ENCODE peak calls at places on chromosomes 5 and 9, in four cellular contexts. K is psoas muscle; B is CD4-positive, alpha-beta T cell; X is HFF-Myc. H is an unnamed sample.
A peak's percentile ranks its signal among the peaks of the same experiment; 100 is the strongest.

GRCh38 chr9:38713426-38713825 is 6.5 kb downstream of the FAM240B start:
- DNase-seq in K (no peak), B (no peak), X (no peak), H (peak; percentile 59)

GRCh38 chr5:1917830-1918487 is 35.2 kb upstream of the IRX4 start:
- DNase-seq in K (no peak), B (no peak), X (no peak), H (no peak)

GRCh38 chr5:174581483-174581882 is 142.9 kb upstream of the MSX2 start:
- DNase-seq in K (peak; percentile 18), B (no peak), X (no peak), H (no peak)

GRCh38 chr9:89929721-89930480 is 325.1 kb downstream of the GADD45G start:
- DNase-seq in K (peak; percentile 36), B (no peak), X (peak; percentile 11), H (no peak)

GRCh38 chr9:14547245-14548060 is 145.8 kb downstream of the ZDHHC21 start:
- DNase-seq in K (no peak), B (no peak), X (no peak), H (no peak)

GRCh38 chr5:13814293-13814692 is 130.2 kb downstream of the DNAH5 start:
- DNase-seq in K (no peak), B (no peak), X (no peak), H (no peak)

GRCh38 chr5:142797420-142797819 is 27.2 kb downstream of the ARHGAP26 start:
- DNase-seq in K (no peak), B (no peak), X (no peak), H (no peak)

GRCh38 chr5:68033029-68033428 is 182.5 kb upstream of the PIK3R1 start:
- DNase-seq in K (no peak), B (no peak), X (no peak), H (no peak)

GRCh38 chr9:13033959-13034695 is 245.4 kb downstream of the MPDZ start:
- DNase-seq in K (peak; percentile 44), B (no peak), X (peak; percentile 30), H (peak; percentile 44)

GRCh38 chr5:111043712-111044506 is 27.6 kb upstream of the TSLP start:
- DNase-seq in K (no peak), B (no peak), X (peak; percentile 19), H (peak; percentile 94)

GRCh38 chr5:145350501-145350900 is 484.6 kb downstream of the PRELID2 start:
- DNase-seq in K (no peak), B (no peak), X (no peak), H (peak; percentile 74)

GRCh38 chr5:52811067-52811749 is 23.5 kb downstream of the ITGA1 start:
- DNase-seq in K (no peak), B (no peak), X (no peak), H (no peak)

GRCh38 chr5:150300496-150301169 is 2.1 kb downstream of the ARSI start:
- DNase-seq in K (no peak), B (no peak), X (no peak), H (no peak)

GRCh38 chr5:122050959-122051358 is 27.1 kb downstream of the LOX start:
- DNase-seq in K (no peak), B (no peak), X (no peak), H (no peak)

GRCh38 chr9:135513351-135513846 is 7.8 kb upstream of the LCN1 start:
- DNase-seq in K (no peak), B (no peak), X (no peak), H (no peak)

GRCh38 chr5:57442080-57442839 is 40.4 kb downstream of the ACTBL2 start:
- DNase-seq in K (no peak), B (no peak), X (peak; percentile 95), H (peak; percentile 94)

GRCh38 chr9:129608561-129609481 is 12.1 kb downstream of the C9orf50 start:
- DNase-seq in K (no peak), B (no peak), X (no peak), H (no peak)

GRCh38 chr5:89728134-89728533 is 681.4 kb downstream of the CETN3 start:
- DNase-seq in K (no peak), B (no peak), X (no peak), H (no peak)

GRCh38 chr5:154038241-154038603 is 488 bp downstream of the FAM114A2 start:
- DNase-seq in K (no peak), B (peak; percentile 11), X (no peak), H (no peak)

GRCh38 chr5:1225081-1225480 is at the start of gene SLC6A18:
- DNase-seq in K (no peak), B (no peak), X (no peak), H (no peak)

GRCh38 chr5:54442271-54442670 is 13.2 kb upstream of the HSPB3 start:
- DNase-seq in K (no peak), B (no peak), X (no peak), H (no peak)

GRCh38 chr5:161966544-161966943 is 101.0 kb upstream of the GABRG2 start:
- DNase-seq in K (no peak), B (no peak), X (no peak), H (peak; percentile 1)

GRCh38 chr5:67283275-67283987 is 86.8 kb upstream of the CD180 start:
- DNase-seq in K (no peak), B (no peak), X (no peak), H (no peak)

GRCh38 chr9:100216178-100216787 is 117.2 kb downstream of the INVS start:
- DNase-seq in K (peak; percentile 37), B (peak; percentile 26), X (peak; percentile 35), H (peak; percentile 31)

DNA sequence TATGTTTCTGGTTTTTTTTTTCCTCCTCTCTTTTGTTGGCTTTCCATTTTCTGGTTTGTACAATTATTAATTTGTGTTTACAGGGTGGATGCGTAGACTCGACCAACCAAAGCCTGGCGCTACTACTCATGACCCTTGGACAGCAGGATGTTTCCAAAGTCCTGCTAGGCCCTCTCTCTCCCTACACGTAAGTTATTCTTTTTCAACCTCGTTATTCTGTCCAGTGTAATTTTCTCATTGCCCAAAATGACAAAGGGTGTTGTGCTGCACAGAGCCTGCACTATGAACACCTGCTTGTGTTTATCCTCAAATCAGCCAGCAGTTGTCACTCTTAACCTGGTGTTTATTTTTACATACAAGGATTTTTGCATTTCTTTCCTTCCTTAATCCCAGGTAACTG is 56.6 kb downstream of the RCL1 start:
- DNase-seq in K (no peak), B (no peak), X (no peak), H (no peak)
- TF ChIP-seq CTCF in K (peak; percentile 7), B (no peak), X (no peak), H (no peak)

DNA sequence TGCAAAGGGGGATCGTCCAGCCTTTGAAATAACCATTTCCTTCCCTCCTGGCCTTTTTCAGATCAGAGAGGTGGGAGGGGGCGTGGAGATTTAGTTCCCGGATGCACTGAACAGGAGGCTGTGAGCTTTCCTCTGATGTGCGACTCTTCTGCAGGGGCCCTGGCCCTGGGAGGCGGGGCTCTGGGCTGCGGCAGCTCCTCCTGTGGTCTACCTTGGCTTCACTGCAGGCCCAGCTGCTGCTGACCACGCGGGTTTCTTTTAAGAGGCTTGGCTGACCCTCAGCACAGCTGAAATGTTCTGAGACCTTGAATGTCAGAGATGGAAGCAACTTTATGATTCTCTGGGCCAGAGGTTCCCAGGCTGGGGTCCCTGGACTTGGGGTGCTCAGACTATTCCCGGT is 27.0 kb upstream of the COL15A1 start:
- DNase-seq in K (peak; percentile 57), B (no peak), X (no peak), H (peak; percentile 53)
- TF ChIP-seq CTCF in K (no peak), B (no peak), X (no peak), H (no peak)

DNA sequence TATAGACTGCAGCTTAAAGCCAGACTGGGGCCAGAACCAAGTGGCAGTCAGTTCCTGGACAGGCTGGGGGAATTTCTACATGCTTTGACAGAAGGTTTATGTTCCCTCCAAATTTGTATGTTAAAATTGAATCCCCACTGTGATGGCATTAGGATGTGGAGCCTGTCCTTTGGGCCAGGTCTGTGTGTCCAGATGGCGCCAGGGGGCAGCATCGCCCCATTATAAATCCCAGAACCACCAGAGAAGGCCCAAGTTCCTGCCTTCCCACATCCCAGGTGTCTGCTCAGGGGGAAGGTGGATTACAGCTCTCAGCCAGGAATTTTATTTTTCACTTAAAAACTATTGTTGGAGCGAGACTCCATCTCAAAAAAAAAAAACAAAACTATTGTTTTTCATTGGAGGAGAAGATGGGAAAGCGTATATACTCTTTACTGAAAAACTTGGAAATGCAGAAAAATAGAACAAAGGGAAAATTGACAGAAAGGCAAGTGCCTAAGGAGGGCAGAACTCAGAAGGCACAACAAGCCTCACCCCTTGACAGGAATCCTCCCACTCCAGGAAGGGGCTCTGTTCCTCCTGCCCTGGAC is 5.0 kb downstream of the IL3 start:
- DNase-seq in K (no peak), B (peak; percentile 26), X (peak; percentile 30), H (peak; percentile 46)
- TF ChIP-seq CTCF in K (peak; percentile 32), B (peak; percentile 7), X (peak; percentile 69), H (peak; percentile 70)

DNA sequence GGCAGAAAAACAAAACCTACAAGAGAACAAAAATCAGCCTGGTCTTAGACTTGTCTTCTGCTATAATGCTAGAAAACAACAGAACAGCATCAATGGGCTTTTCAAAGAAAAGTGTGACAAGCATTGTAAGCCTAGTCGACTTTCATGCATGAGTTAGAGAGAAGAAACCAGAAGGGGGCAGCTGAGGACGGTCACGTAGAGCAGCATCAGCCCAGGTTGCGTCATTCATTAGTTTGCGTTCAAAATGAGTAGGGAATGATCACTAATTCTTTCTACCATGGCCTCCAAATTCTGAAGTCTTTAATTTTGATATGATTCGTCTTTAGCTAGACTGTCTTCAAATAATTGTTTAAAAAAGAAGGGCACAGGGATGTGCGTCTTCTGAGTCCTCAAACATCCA is 4.7 kb upstream of the ISCA1 start:
- DNase-seq in K (no peak), B (no peak), X (no peak), H (peak; percentile 43)
- TF ChIP-seq CTCF in K (no peak), B (no peak), X (peak; percentile 39), H (peak; percentile 58)

H was measured in astrocyte of the cerebellum.